ENCODE peak calls at places on chromosomes 11 and 22, in ten cellular contexts. V is HCT116, U is suprapubic skin, O is cardiac muscle cell, E is bronchial epithelial cell, X is OCI-LY7, H is MM.1S, T is NB4, D is IMR-90, Y is fibroblast of pulmonary artery. P is an unnamed sample.

GRCh38 chr22:22590136-22590891 is 31.2 kb upstream of the PRAME start:
- DNase-seq in V (no peak), X (no peak), H (no peak), T (no peak), O (no peak), U (no peak), Y (no peak), D (no peak), E (no peak), P (no peak)

GRCh38 chr11:34065505-34066203 is 14.1 kb downstream of the CAPRIN1 start:
- DNase-seq in U (no peak), T (no peak), Y (no peak), D (peak; percentile 59), V (no peak), H (no peak), X (no peak), O (no peak), E (no peak), P (no peak)

GRCh38 chr22:21697021-21697771 is 31.4 kb downstream of the PPIL2 start:
- DNase-seq in O (no peak), V (no peak), E (no peak), D (no peak), X (no peak), U (no peak), T (no peak), H (no peak), Y (no peak), P (no peak)

GRCh38 chr22:21984793-21985192 is 2.2 kb upstream of the TOP3B start:
- DNase-seq in Y (peak; percentile 35), V (peak; percentile 19), H (no peak), X (peak; percentile 9), O (peak; percentile 26), E (peak; percentile 18), D (peak; percentile 40), U (no peak), T (peak; percentile 40), P (peak; percentile 45)

GRCh38 chr11:14312736-14313438 is 46.1 kb downstream of the RRAS2 start:
- DNase-seq in H (no peak), V (no peak), T (no peak), Y (no peak), O (no peak), D (peak; percentile 91), E (peak; percentile 60), U (no peak), X (no peak), P (no peak)

GRCh38 chr11:73257342-73258103 is 14.6 kb upstream of the P2RY6 start:
- DNase-seq in Y (peak; percentile 87), H (no peak), T (no peak), E (peak; percentile 91), O (peak; percentile 36), U (peak; percentile 53), V (peak; percentile 27), D (peak; percentile 91), X (no peak), P (no peak)

GRCh38 chr22:37609240-37610152 is 862 bp downstream of the GGA1 start:
- DNase-seq in U (no peak), D (no peak), T (peak; percentile 80), E (no peak), O (no peak), V (no peak), X (peak; percentile 51), Y (peak; percentile 21), H (no peak), P (peak; percentile 81)

GRCh38 chr11:110148775-110149744 is 55.9 kb downstream of the ZC3H12C start:
- DNase-seq in T (no peak), U (no peak), Y (peak; percentile 91), H (no peak), X (no peak), V (peak; percentile 56), E (peak; percentile 83), D (peak; percentile 92), O (no peak), P (peak; percentile 9)

GRCh38 chr11:74870485-74870884 is 78.4 kb downstream of the XRRA1 start:
- DNase-seq in T (peak; percentile 62), D (peak; percentile 66), H (peak; percentile 46), U (no peak), Y (peak; percentile 71), O (no peak), E (peak; percentile 27), V (peak; percentile 10), X (peak; percentile 63), P (peak; percentile 51)
- TF ChIP-seq CTCF in T (peak; percentile 45), D (peak; percentile 47), H (peak; percentile 47), U (no peak), Y (peak; percentile 39), O (peak; percentile 41), E (peak; percentile 26), V (no peak), X (peak; percentile 80), P (peak; percentile 27)

DNA sequence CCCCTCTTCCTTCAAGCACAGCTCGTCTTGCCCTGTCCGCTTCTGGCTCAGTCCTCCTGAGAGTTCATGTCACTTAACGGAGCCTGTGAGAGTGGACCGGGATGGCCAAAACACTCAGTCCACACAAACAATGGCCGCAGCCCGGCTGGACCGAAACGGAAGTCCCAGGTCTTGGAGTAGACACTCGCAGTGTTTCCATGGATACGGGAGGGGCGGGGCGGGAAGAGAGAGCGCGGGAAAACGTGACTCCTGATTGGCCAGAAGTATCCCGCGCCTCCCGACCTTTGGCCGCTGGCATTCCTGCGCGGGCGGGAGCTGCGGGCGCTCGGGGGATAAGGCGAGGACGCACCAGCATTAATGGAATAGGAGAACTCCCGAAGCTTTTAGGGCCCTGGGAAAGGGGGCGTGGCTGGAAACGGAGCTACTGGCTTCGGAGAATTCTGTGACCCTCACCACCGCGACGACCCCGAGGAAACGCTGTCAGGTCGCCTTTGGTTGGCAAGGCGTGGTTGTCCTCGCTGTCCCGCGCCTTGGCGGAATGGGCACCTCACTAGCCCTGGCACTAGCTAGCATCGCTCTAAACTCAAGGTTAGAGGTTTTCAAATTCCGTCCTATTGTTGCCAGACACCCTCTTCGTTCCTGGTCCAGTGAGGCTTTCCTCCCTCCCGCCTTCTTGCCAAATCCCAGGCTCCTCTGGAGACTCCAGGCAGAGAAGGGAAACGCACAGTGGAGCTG is at the start of the genes NLRP14 and ZNF214:
- DNase-seq in D (peak; percentile 89), O (peak; percentile 97), Y (peak; percentile 94), X (no peak), T (no peak), V (peak; percentile 75), E (peak; percentile 78), H (peak; percentile 26), U (peak; percentile 95), P (peak; percentile 88)
- H3K4me3 ChIP-seq in D (peak within 1 kb of the TSS; percentile 71), O (peak within 1 kb of the TSS; percentile 68), Y (peak within 1 kb of the TSS; percentile 88), X (no peak within 1 kb of the TSS), T (no peak within 1 kb of the TSS), V (peak within 1 kb of the TSS; percentile 60), E (peak within 1 kb of the TSS; percentile 86), H (peak within 1 kb of the TSS; percentile 63), U (peak within 1 kb of the TSS; percentile 53), P (peak within 1 kb of the TSS; percentile 87)

GRCh38 chr11:62055970-62056369 is 67.8 kb upstream of the INCENP start:
- DNase-seq in Y (no peak), V (no peak), D (no peak), X (no peak), U (no peak), O (no peak), T (no peak), E (no peak), H (no peak), P (no peak)

GRCh38 chr11:62064221-62064620 is 59.6 kb upstream of the INCENP start:
- DNase-seq in T (no peak), H (no peak), V (no peak), X (no peak), O (no peak), D (no peak), U (no peak), Y (no peak), E (no peak), P (no peak)

GRCh38 chr11:62057069-62057468 is 66.7 kb upstream of the INCENP start:
- DNase-seq in U (no peak), E (no peak), H (no peak), V (no peak), T (no peak), Y (no peak), O (no peak), D (no peak), X (no peak), P (no peak)

GRCh38 chr11:62062223-62062861 is 61.5 kb upstream of the INCENP start:
- DNase-seq in Y (no peak), T (no peak), U (no peak), X (no peak), O (no peak), E (no peak), V (no peak), D (no peak), H (no peak), P (no peak)

DNA sequence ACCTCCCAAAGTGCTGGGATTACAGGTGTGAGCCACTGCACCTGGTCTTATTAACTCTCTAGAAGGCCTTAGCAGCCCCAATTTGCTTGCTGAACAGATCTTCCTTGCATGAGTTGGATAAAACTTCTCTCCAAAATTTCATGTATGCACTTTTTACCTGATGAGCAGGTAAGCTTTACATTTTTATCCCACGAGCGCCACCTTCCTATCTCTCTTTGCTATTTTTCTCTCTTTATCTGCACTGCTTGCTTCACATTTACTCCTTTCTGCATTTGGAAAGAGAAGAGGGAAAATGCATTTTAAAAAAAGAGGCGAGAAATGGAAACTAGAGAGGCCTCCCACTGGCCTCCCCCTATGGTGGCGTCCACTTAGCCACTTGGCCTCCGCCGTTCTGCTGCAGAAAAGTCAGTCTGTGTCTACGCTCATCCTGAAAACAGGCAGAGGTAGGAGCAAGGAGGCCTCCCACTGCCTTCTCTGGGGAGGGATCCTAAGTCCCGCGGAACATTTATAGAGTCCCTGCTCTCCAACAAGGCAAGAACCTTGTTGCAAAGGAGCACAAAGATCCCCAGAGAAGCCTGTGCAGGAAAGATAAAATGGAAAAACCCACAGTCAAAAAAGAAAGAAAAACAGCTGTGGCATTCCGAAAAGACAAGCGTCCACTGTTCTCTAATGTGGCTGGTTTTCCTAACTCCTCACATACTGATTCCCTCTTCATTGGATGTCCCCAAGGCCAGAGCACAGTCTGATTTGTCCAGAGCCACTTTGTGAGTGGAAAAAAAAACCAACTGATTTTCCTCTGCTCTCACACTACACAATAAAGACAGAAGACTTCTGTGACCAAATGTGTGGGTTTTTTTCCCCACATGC is 62.2 kb upstream of the INCENP start:
- DNase-seq in T (no peak), U (no peak), X (no peak), D (no peak), Y (peak; percentile 24), O (no peak), E (peak; percentile 36), V (no peak), H (no peak), P (peak; percentile 6)
- TF ChIP-seq CTCF in T (no peak), U (peak; percentile 5), X (no peak), D (no peak), Y (peak; percentile 29), O (peak; percentile 34), E (peak; percentile 53), V (no peak), H (no peak), P (no peak)

DNA sequence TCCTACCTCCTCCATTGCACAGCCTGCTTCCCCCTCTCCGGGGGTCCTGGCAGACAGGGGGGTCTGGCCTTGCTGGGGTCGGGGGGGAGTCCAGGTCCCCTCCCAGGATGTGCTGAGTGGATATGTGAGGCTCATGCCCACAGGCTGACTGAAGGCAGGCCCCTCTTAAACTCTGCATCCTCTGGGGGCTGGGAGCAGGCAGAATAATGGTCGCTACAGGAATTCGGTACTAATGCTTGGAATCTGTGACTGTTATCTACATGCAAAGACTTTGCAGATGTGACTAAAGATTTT is 1.6 kb upstream of the SUN2 start:
- DNase-seq in H (no peak), E (no peak), Y (no peak), D (no peak), T (no peak), V (no peak), X (no peak), U (no peak), O (no peak), P (no peak)
- H3K4me3 ChIP-seq in H (no peak overlapping the region), E (no peak overlapping the region), Y (no peak overlapping the region), D (no peak overlapping the region), T (peak overlapping the region; percentile 69), V (no peak overlapping the region), X (peak overlapping the region; percentile 94), U (no peak overlapping the region), O (no peak overlapping the region), P (peak overlapping the region; percentile 77)

P was measured in GM12865.